ENCODE peak calls at places on chromosomes 7 and 10, in seven cellular contexts. K, N, R, W, P, F and V are unnamed samples.

GRCh38 chr10:59342723-59343122 is 19.6 kb downstream of the FAM13C start:
- DNase-seq in P (no peak), W (no peak), K (no peak), R (no peak), N (no peak), F (no peak), V (no peak)

GRCh38 chr7:109003742-109004141 is 434.1 kb downstream of the DNAJB9 start:
- DNase-seq in W (no peak), K (no peak), R (no peak), N (no peak), F (no peak), P (no peak), V (no peak)

GRCh38 chr7:80225361-80225760 is 90.7 kb downstream of the GNAI1 start:
- DNase-seq in R (no peak), N (no peak), P (no peak), F (no peak), W (no peak), K (no peak), V (no peak)

GRCh38 chr7:77386165-77386824 is 29.9 kb downstream of the GSAP start:
- DNase-seq in N (no peak), R (no peak), F (no peak), W (no peak), K (no peak), P (no peak), V (no peak)

GRCh38 chr7:36677769-36678435 is 46.4 kb downstream of the AOAH start:
- DNase-seq in R (no peak), N (no peak), K (no peak), P (peak; percentile 14), F (no peak), W (peak; percentile 16), V (no peak)

GRCh38 chr7:109751241-109751640 is 1181.6 kb downstream of the DNAJB9 start:
- DNase-seq in K (no peak), F (no peak), N (no peak), R (no peak), W (no peak), P (no peak), V (no peak)

GRCh38 chr10:47061776-47062175 is 150.5 kb downstream of the PTPN20 start:
- DNase-seq in N (no peak), P (no peak), W (no peak), K (no peak), F (no peak), R (no peak), V (no peak)

GRCh38 chr7:87219545-87220025 is at the start of gene TMEM243:
- DNase-seq in W (peak; percentile 92), F (peak; percentile 84), K (no peak), N (peak; percentile 77), R (peak; percentile 83), P (peak; percentile 91), V (peak; percentile 82)

GRCh38 chr7:96414931-96415292 is 93.0 kb upstream of the SLC25A13 start:
- DNase-seq in R (peak; percentile 45), K (no peak), W (peak; percentile 55), P (peak; percentile 5), F (peak; percentile 43), N (no peak), V (no peak)

GRCh38 chr10:23432161-23432560 is 6.7 kb upstream of the OTUD1 start:
- DNase-seq in P (no peak), N (no peak), F (no peak), W (no peak), R (peak; percentile 30), K (no peak), V (no peak)

GRCh38 chr7:47404005-47404404 is 177.9 kb downstream of the TNS3 start:
- DNase-seq in W (peak; percentile 1), K (no peak), F (no peak), P (peak; percentile 14), N (no peak), R (no peak), V (no peak)

GRCh38 chr7:43136064-43136463 is 23.6 kb downstream of the HECW1 start:
- DNase-seq in F (no peak), K (no peak), R (no peak), P (no peak), W (no peak), N (no peak), V (no peak)

GRCh38 chr7:12303507-12303906 is 92.4 kb downstream of the TMEM106B start:
- DNase-seq in P (no peak), R (no peak), W (no peak), F (no peak), K (no peak), N (no peak), V (no peak)

GRCh38 chr10:107579970-107580369 is 415.5 kb upstream of the SORCS1 start:
- DNase-seq in F (no peak), P (no peak), N (no peak), K (no peak), R (no peak), W (no peak), V (no peak)

GRCh38 chr10:33412261-33413092 is 78.0 kb upstream of the NRP1 start:
- DNase-seq in R (no peak), F (no peak), K (no peak), N (peak; percentile 69), P (no peak), W (no peak), V (no peak)

GRCh38 chr10:103395754-103396066 is 565 bp downstream of the ATP5MK start:
- DNase-seq in R (no peak), K (no peak), N (no peak), P (peak; percentile 10), W (peak; percentile 15), F (peak; percentile 2), V (no peak)

GRCh38 chr10:113561214-113561613 is 8.4 kb downstream of the HABP2 start:
- DNase-seq in N (no peak), F (no peak), K (no peak), P (no peak), R (no peak), W (no peak), V (no peak)

GRCh38 chr7:36348256-36348655 is 41.4 kb upstream of the ANLN start:
- DNase-seq in W (no peak), F (no peak), R (no peak), K (no peak), N (no peak), P (no peak), V (no peak)

GRCh38 chr10:78547397-78547796 is 513.7 kb downstream of the RPS24 start:
- DNase-seq in W (no peak), N (no peak), P (no peak), K (no peak), F (no peak), R (no peak), V (no peak)

GRCh38 chr7:93757421-93757820 is 133.1 kb downstream of the TFPI2 start:
- DNase-seq in F (no peak), W (no peak), K (no peak), N (no peak), R (no peak), P (no peak), V (no peak)

GRCh38 chr10:110681023-110681681 is 37.0 kb downstream of the RBM20 start:
- DNase-seq in P (peak; percentile 4), W (peak; percentile 26), F (peak; percentile 8), K (no peak), N (no peak), R (peak; percentile 23), V (no peak)

GRCh38 chr10:30413996-30414576 is 19.9 kb upstream of the MAP3K8 start:
- DNase-seq in K (no peak), F (peak; percentile 51), P (peak; percentile 40), R (peak; percentile 56), N (no peak), W (peak; percentile 67), V (no peak)

GRCh38 chr7:69845721-69846495 is 247.6 kb downstream of the AUTS2 start:
- DNase-seq in P (no peak), N (no peak), K (no peak), W (no peak), F (no peak), R (no peak), V (no peak)

GRCh38 chr7:141074162-141074989 is 512 bp downstream of the TMEM178B start:
- DNase-seq in R (no peak), F (peak; percentile 24), N (no peak), W (peak; percentile 26), P (no peak), K (no peak), V (peak; percentile 2)

GRCh38 chr10:85995791-85996190 is 370.8 kb downstream of the GRID1 start:
- DNase-seq in F (no peak), R (peak; percentile 20), P (peak; percentile 3), N (no peak), W (peak; percentile 27), K (no peak), V (no peak)

GRCh38 chr7:36129048-36129534 is 24.0 kb upstream of the EEPD1 start:
- DNase-seq in W (no peak), F (no peak), N (peak; percentile 82), P (no peak), K (no peak), R (peak; percentile 67), V (no peak)

DNA sequence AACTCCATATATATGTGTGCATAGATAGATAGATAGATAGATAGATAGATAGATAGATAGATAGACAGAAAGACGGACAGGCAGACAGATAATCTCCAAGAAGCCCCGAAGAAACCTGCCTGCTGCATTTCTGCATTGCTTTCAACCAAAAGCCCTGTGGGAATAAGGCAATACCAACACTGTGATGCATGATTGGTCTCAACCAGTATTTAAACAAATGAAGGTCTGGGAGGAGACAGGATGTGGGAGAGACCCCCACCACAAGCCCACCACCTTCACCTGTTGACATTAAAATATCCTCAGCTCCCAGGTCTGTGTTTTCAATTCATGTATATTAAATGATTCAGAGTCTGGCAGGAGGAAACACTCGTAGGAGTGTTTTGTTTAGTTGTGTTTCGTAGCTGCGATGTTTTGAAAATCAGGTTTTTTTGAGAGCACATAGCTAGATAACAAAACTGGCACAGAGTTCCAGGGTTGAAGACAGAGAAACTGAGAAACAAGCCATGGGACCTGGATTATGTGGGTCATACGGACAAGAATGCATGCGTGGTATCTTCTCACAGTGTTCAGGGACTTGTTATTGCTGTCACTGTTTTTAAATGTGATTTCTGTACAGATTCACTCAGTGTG is 200.7 kb upstream of the AHR start:
- DNase-seq in W (no peak), N (no peak), F (no peak), P (no peak), R (no peak), K (no peak), V (no peak)
- H3K27ac ChIP-seq in W (no peak overlapping the region), N (no peak overlapping the region), F (no peak overlapping the region), P (no peak overlapping the region), R (no peak overlapping the region), K (peak overlapping the region; percentile 75), V (no peak overlapping the region)

DNA sequence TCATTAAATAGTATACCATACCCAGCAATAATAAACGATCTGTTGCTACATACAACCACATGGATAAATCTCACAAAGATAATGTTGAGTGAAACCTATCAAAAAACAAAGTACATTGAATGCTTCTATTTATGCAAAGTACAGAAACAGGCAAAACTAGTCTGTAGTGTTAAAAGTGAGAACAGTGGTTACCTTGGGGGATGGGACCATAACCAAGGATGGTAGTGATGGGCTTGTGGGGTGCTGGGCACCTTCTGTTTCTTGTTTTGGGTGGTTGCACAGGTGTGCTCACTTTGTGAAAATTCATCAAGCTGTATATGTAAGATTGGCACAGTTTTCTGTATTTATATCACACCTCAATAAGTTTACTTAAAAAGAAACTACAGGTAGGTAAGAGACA is 105.7 kb downstream of the ATE1 start:
- DNase-seq in F (no peak), R (no peak), W (no peak), K (no peak), P (no peak), N (no peak), V (no peak)
- H3K27ac ChIP-seq in F (no peak overlapping the region), R (no peak overlapping the region), W (no peak overlapping the region), K (no peak overlapping the region), P (no peak overlapping the region), N (no peak overlapping the region), V (no peak overlapping the region)

GRCh38 chr7:151926336-151926712 is 29.9 kb upstream of the GALNTL5 start:
- DNase-seq in F (no peak), N (no peak), W (no peak), K (no peak), P (no peak), R (no peak), V (no peak)
- H3K27ac ChIP-seq in F (no peak overlapping the region), N (no peak overlapping the region), W (no peak overlapping the region), K (no peak overlapping the region), P (no peak overlapping the region), R (peak overlapping the region; percentile 67), V (no peak overlapping the region)

GRCh38 chr10:90858489-90858968 is 690 bp upstream of the HTR7 start:
- DNase-seq in R (no peak), P (no peak), N (no peak), W (no peak), K (no peak), F (no peak), V (no peak)
- H3K27ac ChIP-seq in R (peak overlapping the region; percentile 29), P (no peak overlapping the region), N (peak overlapping the region; percentile 38), W (no peak overlapping the region), K (peak overlapping the region; percentile 87), F (no peak overlapping the region), V (no peak overlapping the region)